ENCODE peak calls at places on chromosomes 12 and 14, in ten cellular contexts. K is sciatic nerve; G is CMK; W is Peyer's patch; Q is substantia nigra; C is astrocyte; N is DND-41; R is fibroblast of villous mesenchyme; T is CD4-positive, alpha-beta T cell; S is H4. D is an unnamed sample.

GRCh38 chr12:53204351-53204750 is 2.7 kb downstream of the ITGB7 start:
- DNase-seq in K (no peak), G (no peak), W (no peak), Q (no peak), C (no peak), N (no peak), R (no peak), T (no peak), S (no peak), D (no peak)

GRCh38 chr12:51368640-51369517 is 22.3 kb downstream of the GALNT6 start:
- DNase-seq in K (no peak), G (peak; percentile 92), W (peak; percentile 70), Q (peak; percentile 38), C (peak; percentile 84), N (peak; percentile 99), R (peak; percentile 53), T (peak; percentile 88), S (no peak), D (peak; percentile 99)

GRCh38 chr14:69617796-69618195 is 6.4 kb downstream of the SUSD6 start:
- DNase-seq in K (no peak), G (no peak), W (no peak), Q (no peak), C (no peak), N (no peak), R (no peak), T (no peak), S (no peak), D (no peak)

GRCh38 chr14:92794547-92794941 is 439 bp downstream of the GOLGA5 start:
- DNase-seq in K (no peak), G (no peak), W (no peak), Q (no peak), C (peak; percentile 14), N (peak; percentile 8), R (peak; percentile 40), T (no peak), S (no peak), D (no peak)

GRCh38 chr14:55609681-55610080 is 29.7 kb downstream of the KTN1 start:
- DNase-seq in K (no peak), G (no peak), W (no peak), Q (no peak), C (peak; percentile 61), N (no peak), R (peak; percentile 41), T (no peak), S (no peak), D (no peak)

GRCh38 chr12:102958073-102958829 is 777 bp downstream of the ASCL1 start:
- DNase-seq in K (no peak), G (no peak), W (no peak), Q (peak; percentile 25), C (peak; percentile 18), N (no peak), R (peak; percentile 13), T (no peak), S (no peak), D (no peak)

GRCh38 chr12:5648692-5649338 is 216.9 kb downstream of the NTF3 start:
- DNase-seq in K (no peak), G (no peak), W (no peak), Q (no peak), C (no peak), N (no peak), R (peak; percentile 5), T (no peak), S (peak; percentile 51), D (peak; percentile 35)

GRCh38 chr12:39605996-39606395 is 13.6 kb downstream of the ABCD2 start:
- DNase-seq in K (no peak), G (no peak), W (no peak), Q (no peak), C (peak; percentile 78), N (no peak), R (peak; percentile 40), T (no peak), S (peak; percentile 25), D (no peak)

GRCh38 chr12:131106542-131106941 is 152.8 kb downstream of the ADGRD1 start:
- DNase-seq in K (peak; percentile 47), G (no peak), W (peak; percentile 33), Q (no peak), C (no peak), N (no peak), R (no peak), T (no peak), S (no peak), D (no peak)

GRCh38 chr14:29320261-29320660 is 553.7 kb downstream of the FOXG1 start:
- DNase-seq in K (no peak), G (no peak), W (no peak), Q (no peak), C (peak; percentile 74), N (no peak), R (peak; percentile 9), T (no peak), S (peak; percentile 6), D (no peak)

GRCh38 chr12:65170245-65170881 is 980 bp downstream of the LEMD3 start:
- DNase-seq in K (peak; percentile 71), G (no peak), W (peak; percentile 89), Q (peak; percentile 58), C (peak; percentile 50), N (peak; percentile 66), R (peak; percentile 62), T (peak; percentile 73), S (no peak), D (no peak)

GRCh38 chr14:67510121-67510520 is 21.6 kb upstream of the TMEM229B start:
- DNase-seq in K (no peak), G (no peak), W (no peak), Q (no peak), C (no peak), N (no peak), R (no peak), T (no peak), S (no peak), D (no peak)

GRCh38 chr14:105894978-105895881 is 368.8 kb downstream of the TMEM121 start:
- DNase-seq in K (peak; percentile 26), G (no peak), W (peak; percentile 40), Q (no peak), C (no peak), N (no peak), R (no peak), T (no peak), S (peak; percentile 0), D (no peak)

D was measured in Jurkat, Clone E6-1.